ENCODE peak calls at places on chromosome 17, in nine cellular contexts. H is GM20000, C is NCI-H1436, G is cerebellum, T is HT-29, S is PC-3, P is substantia nigra, F is aorta, V is H9. R is an unnamed sample.

GRCh38 chr17:47973541-47973940 is 2.6 kb downstream of the CDK5RAP3 start:
- DNase-seq in T (no peak), P (no peak), S (no peak), V (no peak), C (no peak), H (no peak), F (no peak), G (no peak), R (no peak)

GRCh38 chr17:79951361-79952264 is 84.1 kb downstream of the TBC1D16 start:
- DNase-seq in P (peak; percentile 88), T (no peak), V (peak; percentile 54), H (no peak), S (no peak), G (no peak), C (peak; percentile 54), F (peak; percentile 71), R (peak; percentile 70)

GRCh38 chr17:57338257-57338919 is 82.1 kb downstream of the MSI2 start:
- DNase-seq in F (no peak), S (no peak), H (peak; percentile 58), V (no peak), G (no peak), T (no peak), P (no peak), C (no peak), R (no peak)

GRCh38 chr17:73323622-73324455 is 12.0 kb upstream of the CDC42EP4 start:
- DNase-seq in S (no peak), H (no peak), P (no peak), T (no peak), F (no peak), C (no peak), G (no peak), V (no peak), R (no peak)

GRCh38 chr17:63173903-63174302 is 207.9 kb downstream of the TANC2 start:
- DNase-seq in H (no peak), V (no peak), C (no peak), P (no peak), T (no peak), S (peak; percentile 45), F (no peak), G (no peak), R (no peak)

GRCh38 chr17:74743755-74744154 is 4.7 kb upstream of the NHERF1 start:
- DNase-seq in F (no peak), C (no peak), P (no peak), V (no peak), H (no peak), T (no peak), G (no peak), S (no peak), R (no peak)

GRCh38 chr17:57151798-57152197 is 66.8 kb downstream of the AKAP1 start:
- DNase-seq in G (no peak), T (no peak), F (no peak), P (no peak), C (no peak), H (no peak), V (no peak), S (no peak), R (no peak)

GRCh38 chr17:78891406-78892061 is 11.5 kb downstream of the CEP295NL start:
- DNase-seq in S (no peak), F (peak; percentile 72), T (no peak), G (no peak), H (no peak), V (no peak), P (no peak), C (no peak), R (no peak)

GRCh38 chr17:2378905-2379304 is 22.0 kb downstream of the MNT start:
- DNase-seq in P (no peak), F (no peak), H (no peak), T (no peak), V (no peak), C (no peak), G (no peak), S (no peak), R (no peak)

GRCh38 chr17:45775576-45776011 is 8.5 kb upstream of the CRHR1 start:
- DNase-seq in G (peak; percentile 78), T (peak; percentile 42), F (peak; percentile 67), P (no peak), S (peak; percentile 46), V (no peak), C (peak; percentile 57), H (no peak), R (peak; percentile 33)

GRCh38 chr17:19724501-19725420 is 8.4 kb upstream of the SLC47A2 start:
- DNase-seq in C (no peak), G (peak; percentile 35), H (no peak), P (peak; percentile 6), T (peak; percentile 63), F (peak; percentile 90), S (no peak), V (peak; percentile 28), R (peak; percentile 32)

GRCh38 chr17:72514888-72515287 is 394.1 kb downstream of the SOX9 start:
- DNase-seq in H (no peak), V (no peak), P (peak; percentile 48), C (no peak), F (peak; percentile 55), T (no peak), G (peak; percentile 58), S (peak; percentile 31), R (no peak)

GRCh38 chr17:82831041-82831817 is 8.6 kb downstream of the ZNF750 start:
- DNase-seq in P (no peak), G (peak; percentile 33), F (no peak), S (no peak), C (no peak), T (no peak), H (no peak), V (no peak), R (no peak)

GRCh38 chr17:76688165-76688622 is 22.6 kb downstream of the MXRA7 start:
- DNase-seq in G (no peak), S (peak; percentile 58), P (no peak), V (no peak), F (peak; percentile 73), H (no peak), C (no peak), T (no peak), R (no peak)

GRCh38 chr17:68437979-68438877 is 19.1 kb downstream of the WIPI1 start:
- DNase-seq in S (no peak), C (no peak), T (peak; percentile 63), G (no peak), F (no peak), P (peak; percentile 6), V (peak; percentile 51), H (peak; percentile 61), R (no peak)

GRCh38 chr17:72602517-72603345 is 481.9 kb downstream of the SOX9 start:
- DNase-seq in H (no peak), S (peak; percentile 83), V (peak; percentile 87), T (peak; percentile 40), G (no peak), C (no peak), P (no peak), F (no peak), R (no peak)

GRCh38 chr17:81194941-81195901 is 27.5 kb downstream of the CEP131 start:
- DNase-seq in H (no peak), S (no peak), G (no peak), F (no peak), C (no peak), P (no peak), T (no peak), V (no peak), R (no peak)

GRCh38 chr17:72030067-72030899 is 90.5 kb upstream of the SOX9 start:
- DNase-seq in F (peak; percentile 50), C (peak; percentile 65), V (peak; percentile 94), P (peak; percentile 23), H (peak; percentile 54), S (peak; percentile 63), T (peak; percentile 49), G (peak; percentile 6), R (peak; percentile 63)

GRCh38 chr17:33292981-33293867 is at the start of gene ASIC2:
- DNase-seq in F (no peak), G (peak; percentile 71), H (no peak), P (no peak), T (no peak), V (peak; percentile 78), S (peak; percentile 28), C (no peak), R (peak; percentile 46)

GRCh38 chr17:43578699-43579569 is 32.8 kb upstream of the ETV4 start:
- DNase-seq in G (no peak), F (peak; percentile 64), V (peak; percentile 70), S (peak; percentile 69), T (no peak), H (peak; percentile 60), P (no peak), C (peak; percentile 39), R (no peak)

GRCh38 chr17:75830168-75831031 is 13.8 kb downstream of the UNC13D start:
- DNase-seq in V (peak; percentile 95), G (no peak), T (no peak), P (no peak), H (peak; percentile 65), S (peak; percentile 19), F (no peak), C (peak; percentile 9), R (no peak)